ENCODE peak calls at places on chromosomes 6 and 20, in seven cellular contexts. X is GM12878, W is HepG2, V is H1, T is GM12892, H is SK-N-SH, R is K562. M is an unnamed sample.

GRCh38 chr6:139539852-139540251 is 165.4 kb upstream of the CITED2 start:
- DNase-seq in V (no peak), X (no peak), H (peak), W (peak), R (no peak), T (no peak), M (no peak)

GRCh38 chr6:118965843-118966242 is 30.9 kb upstream of the MCM9 start:
- DNase-seq in R (no peak), T (no peak), V (no peak), H (no peak), W (no peak), X (no peak), M (no peak)

GRCh38 chr6:170279977-170280688 is 10.7 kb downstream of the DLL1 start:
- DNase-seq in W (no peak), V (no peak), T (no peak), R (no peak), X (no peak), H (peak), M (no peak)

GRCh38 chr6:111551521-111552231 is 54.0 kb downstream of the TRAF3IP2 start:
- DNase-seq in W (peak), H (no peak), V (no peak), X (no peak), R (no peak), T (no peak), M (no peak)

GRCh38 chr6:38025431-38025830 is 205.9 kb downstream of the ZFAND3 start:
- DNase-seq in X (no peak), T (no peak), V (no peak), R (no peak), H (no peak), W (no peak), M (no peak)

GRCh38 chr6:37691904-37692806 is 5.5 kb downstream of the MDGA1 start:
- DNase-seq in V (peak), T (peak), W (peak), X (no peak), H (peak), R (peak), M (peak)

GRCh38 chr6:24720604-24721460 is 1.9 kb upstream of the C6orf62 start:
- DNase-seq in W (peak), H (peak), R (peak), X (peak), T (peak), V (peak), M (peak)

GRCh38 chr6:151191477-151191995 is 48.2 kb upstream of the AKAP12 start:
- DNase-seq in V (no peak), W (no peak), T (no peak), X (no peak), R (no peak), H (no peak), M (no peak)

GRCh38 chr20:5222919-5223634 is 93.7 kb downstream of the PROKR2 start:
- DNase-seq in R (peak), T (peak), V (peak), W (peak), X (peak), H (no peak), M (peak)

GRCh38 chr20:44460795-44461141 is 14.9 kb upstream of the TTPAL start:
- DNase-seq in W (peak), R (peak), X (no peak), V (no peak), T (no peak), H (peak), M (no peak)

GRCh38 chr20:6703047-6703446 is 64.4 kb upstream of the BMP2 start:
- DNase-seq in H (no peak), W (no peak), T (no peak), X (no peak), V (no peak), R (no peak), M (no peak)

GRCh38 chr6:111591370-111591900 is 14.2 kb downstream of the TRAF3IP2 start:
- DNase-seq in V (no peak), T (no peak), H (peak), X (no peak), W (peak), R (no peak), M (no peak)

GRCh38 chr6:25366785-25367657 is 87.8 kb downstream of the CARMIL1 start:
- DNase-seq in V (no peak), W (no peak), R (no peak), X (peak), T (no peak), H (no peak), M (no peak)

GRCh38 chr6:142761756-142762155 is 183.2 kb downstream of the HIVEP2 start:
- DNase-seq in X (no peak), T (no peak), W (no peak), R (no peak), H (no peak), V (no peak), M (no peak)

GRCh38 chr6:37182736-37183590 is 13.0 kb downstream of the PIM1 start:
- DNase-seq in W (no peak), H (no peak), X (peak), V (no peak), T (no peak), R (peak), M (no peak)

GRCh38 chr6:111912904-111913303 is 39.7 kb upstream of the FYN start:
- DNase-seq in T (no peak), X (no peak), V (no peak), R (no peak), W (no peak), H (no peak), M (no peak)

GRCh38 chr6:118029967-118030366 is 122.9 kb downstream of the SLC35F1 start:
- DNase-seq in T (no peak), V (no peak), X (no peak), H (no peak), W (no peak), R (no peak), M (no peak)

GRCh38 chr6:150894935-150895686 is 29.6 kb downstream of the MTHFD1L start:
- DNase-seq in T (no peak), X (peak), H (peak), W (peak), R (peak), V (no peak), M (no peak)

GRCh38 chr6:73064261-73064660 is 161.0 kb downstream of the KHDC1L start:
- DNase-seq in X (no peak), T (no peak), W (no peak), R (no peak), H (no peak), V (no peak), M (no peak)

GRCh38 chr20:35332540-35333200 is 40.4 kb upstream of the FAM83C start:
- DNase-seq in H (no peak), T (no peak), X (no peak), V (no peak), W (no peak), R (no peak), M (no peak)

GRCh38 chr6:163958646-163959045 is 544.1 kb downstream of the QKI start:
- DNase-seq in W (no peak), V (no peak), T (no peak), R (no peak), X (no peak), H (no peak), M (no peak)

GRCh38 chr20:43987531-43987930 is 72.9 kb downstream of the TOX2 start:
- DNase-seq in R (no peak), V (no peak), H (no peak), X (no peak), T (no peak), W (no peak), M (no peak)

GRCh38 chr6:2848851-2849250 is 7.2 kb upstream of the SERPINB1 start:
- DNase-seq in W (no peak), R (peak), H (no peak), X (no peak), V (no peak), T (no peak), M (no peak)

GRCh38 chr6:147978078-147978477 is 364.6 kb upstream of the SASH1 start:
- DNase-seq in W (no peak), H (no peak), V (no peak), T (no peak), X (no peak), R (no peak), M (no peak)

GRCh38 chr20:50358166-50358565 is 152.0 kb upstream of the PTPN1 start:
- DNase-seq in H (no peak), R (no peak), W (no peak), X (no peak), T (no peak), V (no peak), M (no peak)

GRCh38 chr20:44017905-44018683 is 103.4 kb downstream of the TOX2 start:
- DNase-seq in T (no peak), H (peak), R (no peak), W (no peak), V (no peak), X (no peak), M (no peak)

GRCh38 chr20:62320581-62321354 is 18.0 kb downstream of the ADRM1 start:
- DNase-seq in H (peak), R (peak), W (no peak), X (no peak), V (no peak), T (no peak), M (no peak)

GRCh38 chr6:40541556-40542174 is 45.5 kb downstream of the LRFN2 start:
- DNase-seq in V (no peak), H (no peak), W (no peak), T (no peak), R (no peak), X (no peak), M (no peak)

GRCh38 chr6:107794771-107795170 is 29.3 kb downstream of the SCML4 start:
- DNase-seq in H (no peak), R (no peak), T (no peak), W (no peak), X (no peak), V (peak), M (no peak)

GRCh38 chr6:166010585-166010984 is 157.1 kb downstream of the TBXT start:
- DNase-seq in W (no peak), R (no peak), V (no peak), T (no peak), X (no peak), H (no peak), M (no peak)

GRCh38 chr6:96089173-96089572 is 73.4 kb downstream of the FUT9 start:
- DNase-seq in W (peak), H (no peak), T (no peak), R (no peak), X (no peak), V (no peak), M (no peak)

GRCh38 chr6:38117281-38117680 is 297.8 kb downstream of the ZFAND3 start:
- DNase-seq in V (no peak), X (no peak), H (no peak), R (no peak), T (no peak), W (no peak), M (no peak)

GRCh38 chr6:74137910-74138309 is 441.9 kb downstream of the CD109 start:
- DNase-seq in T (no peak), R (no peak), H (no peak), V (no peak), X (no peak), W (peak), M (no peak)

GRCh38 chr6:26240157-26240980 is 124.6 kb upstream of the BTN3A2 start:
- DNase-seq in R (no peak), W (no peak), V (peak), H (peak), T (no peak), X (peak), M (no peak)

GRCh38 chr6:8059129-8059528 is 5.1 kb downstream of the BLOC1S5 start:
- DNase-seq in V (no peak), R (no peak), T (no peak), W (no peak), H (peak), X (no peak), M (no peak)

GRCh38 chr6:42251911-42252637 is 34.4 kb upstream of the MRPS10 start:
- DNase-seq in R (no peak), T (no peak), H (peak), W (peak), V (no peak), X (no peak), M (no peak)

GRCh38 chr20:48128436-48128835 is 343.2 kb upstream of the SULF2 start:
- DNase-seq in H (no peak), X (no peak), T (no peak), R (no peak), W (no peak), V (no peak), M (no peak)

GRCh38 chr20:48124960-48125359 is 339.7 kb upstream of the SULF2 start:
- DNase-seq in T (no peak), W (no peak), H (no peak), V (no peak), R (no peak), X (no peak), M (no peak)

GRCh38 chr20:48124181-48124782 is 339.0 kb upstream of the SULF2 start:
- DNase-seq in V (no peak), W (no peak), H (no peak), X (no peak), R (no peak), T (no peak), M (no peak)

GRCh38 chr20:48129319-48129973 is 344.2 kb upstream of the SULF2 start:
- DNase-seq in V (no peak), W (no peak), X (no peak), R (no peak), H (no peak), T (no peak), M (no peak)

GRCh38 chr20:48126227-48126740 is 341.0 kb upstream of the SULF2 start:
- DNase-seq in W (peak), H (no peak), T (no peak), X (no peak), R (no peak), V (no peak), M (no peak)
- TF ChIP-seq TAF1 in W (peak), H (no peak), T (no peak), X (no peak), R (no peak), V (no peak), M (no peak)

GRCh38 chr20:58816051-58816450 is 34.7 kb downstream of the GNAS-AS1 start:
- DNase-seq in T (no peak), X (no peak), R (no peak), V (no peak), W (no peak), H (no peak), M (no peak)

GRCh38 chr20:58818585-58819285 is 32.0 kb downstream of the GNAS-AS1 start:
- DNase-seq in V (no peak), T (no peak), X (peak), H (no peak), R (no peak), W (no peak), M (no peak)

GRCh38 chr20:58817748-58818147 is 33.0 kb downstream of the GNAS-AS1 start:
- DNase-seq in H (no peak), W (no peak), V (no peak), T (no peak), R (no peak), X (no peak), M (no peak)

GRCh38 chr20:58815448-58815847 is 35.3 kb downstream of the GNAS-AS1 start:
- DNase-seq in T (no peak), H (no peak), W (no peak), X (no peak), R (no peak), V (no peak), M (no peak)

GRCh38 chr20:58816957-58817651 is 33.6 kb downstream of the GNAS-AS1 start:
- DNase-seq in H (no peak), W (no peak), X (no peak), T (no peak), R (no peak), V (no peak), M (no peak)
- TF ChIP-seq TAF1 in H (no peak), W (no peak), X (no peak), T (no peak), R (no peak), V (no peak), M (no peak)

GRCh38 chr20:52242237-52243230 is 51.0 kb upstream of the ZFP64 start:
- DNase-seq in R (no peak), X (no peak), T (no peak), H (peak), V (no peak), W (no peak), M (no peak)
- TF ChIP-seq TAF1 in R (no peak), X (no peak), T (no peak), H (no peak), V (no peak), W (no peak), M (no peak)

DNA sequence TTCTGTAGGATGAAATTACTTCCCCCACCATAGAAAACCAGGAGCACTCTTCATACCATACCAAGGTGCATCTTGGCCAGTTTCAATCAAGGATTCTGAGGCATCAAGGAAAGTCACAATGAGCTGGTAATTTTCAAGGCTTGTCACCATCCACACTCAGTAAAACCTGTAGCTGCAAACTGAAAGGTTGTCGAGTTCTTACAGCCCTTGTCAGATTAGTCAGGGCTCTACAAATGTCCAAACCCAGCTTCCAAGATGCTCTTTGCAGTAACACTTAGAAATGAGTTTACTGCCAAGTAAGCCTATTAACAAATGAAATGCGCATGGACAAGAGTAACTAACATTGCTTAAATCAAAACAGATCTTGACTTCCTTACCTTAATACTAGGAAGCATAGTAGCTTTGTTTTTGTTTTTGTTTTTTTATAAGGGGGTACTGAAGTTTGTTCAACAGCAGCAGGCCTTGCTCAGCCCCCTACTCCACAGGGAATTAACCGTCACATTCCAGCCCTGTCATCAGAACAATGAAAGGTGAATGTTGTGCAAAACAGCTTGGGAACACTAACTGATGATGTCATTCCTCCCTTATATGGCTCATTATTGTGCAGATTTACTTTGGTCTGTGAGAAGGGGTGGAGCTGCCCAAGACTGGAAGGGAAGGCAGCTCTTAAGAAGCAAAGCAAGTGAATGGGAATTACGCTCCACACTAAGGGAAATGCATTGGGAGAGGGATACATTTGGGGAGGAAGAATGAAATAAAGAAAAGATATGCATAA is 49.9 kb upstream of the TMEM30A start:
- DNase-seq in X (no peak), R (no peak), W (no peak), V (peak), H (no peak), T (no peak), M (no peak)
- TF ChIP-seq TAF1 in X (no peak), R (no peak), W (no peak), V (peak), H (no peak), T (no peak), M (no peak)

GRCh38 chr6:161414800-161415199 is 140.9 kb upstream of the AGPAT4 start:
- DNase-seq in T (no peak), R (no peak), W (no peak), H (no peak), X (no peak), V (no peak), M (no peak)

GRCh38 chr6:161422710-161423109 is 148.8 kb upstream of the AGPAT4 start:
- DNase-seq in H (no peak), W (no peak), V (no peak), R (no peak), T (no peak), X (no peak), M (no peak)

GRCh38 chr6:161417712-161418457 is 144.0 kb upstream of the AGPAT4 start:
- DNase-seq in H (peak), W (no peak), R (no peak), V (no peak), T (no peak), X (no peak), M (no peak)

GRCh38 chr6:161415302-161415855 is 141.5 kb upstream of the AGPAT4 start:
- DNase-seq in H (no peak), X (no peak), V (no peak), R (no peak), T (no peak), W (no peak), M (no peak)

GRCh38 chr6:161418458-161418945 is 144.6 kb upstream of the AGPAT4 start:
- DNase-seq in H (peak), V (no peak), W (peak), X (no peak), R (peak), T (no peak), M (peak)
- TF ChIP-seq TAF1 in H (no peak), V (no peak), W (no peak), X (no peak), R (no peak), T (no peak), M (no peak)

M was measured in GM12891.